ENCODE peak calls at places on chromosomes 1 and 21, in eight cellular contexts. One of them, this sample, is unnamed.

GRCh38 chr21:43718872-43719747 is at the start of gene PDXK:
- DNase-seq in aorta: peak
- DNase-seq in lung microvascular endothelial cell: peak
- DNase-seq in naive thymus-derived CD4-positive, alpha-beta T cell: peak
- DNase-seq in NCI-H2081: peak
- DNase-seq in T47D: peak
- DNase-seq in CD4-positive, alpha-beta T cell: peak
- DNase-seq in non-pigmented ciliary epithelial cell: no peak
- DNase-seq in this sample: peak

GRCh38 chr1:205917466-205918248 is 25.6 kb downstream of the SLC26A9 start:
- DNase-seq in CD4-positive, alpha-beta T cell: no peak
- DNase-seq in T47D: no peak
- DNase-seq in naive thymus-derived CD4-positive, alpha-beta T cell: no peak
- DNase-seq in aorta: no peak
- DNase-seq in lung microvascular endothelial cell: peak
- DNase-seq in non-pigmented ciliary epithelial cell: no peak
- DNase-seq in NCI-H2081: no peak
- DNase-seq in this sample: no peak

GRCh38 chr1:31936278-31936965 is 1.7 kb downstream of the PTP4A2 start:
- DNase-seq in NCI-H2081: no peak
- DNase-seq in lung microvascular endothelial cell: peak
- DNase-seq in non-pigmented ciliary epithelial cell: no peak
- DNase-seq in naive thymus-derived CD4-positive, alpha-beta T cell: no peak
- DNase-seq in T47D: no peak
- DNase-seq in CD4-positive, alpha-beta T cell: no peak
- DNase-seq in aorta: no peak
- DNase-seq in this sample: peak

GRCh38 chr1:36096500-36097412 is 8.1 kb downstream of the ADPRS start:
- DNase-seq in lung microvascular endothelial cell: peak
- DNase-seq in naive thymus-derived CD4-positive, alpha-beta T cell: no peak
- DNase-seq in NCI-H2081: no peak
- DNase-seq in non-pigmented ciliary epithelial cell: no peak
- DNase-seq in aorta: peak
- DNase-seq in CD4-positive, alpha-beta T cell: no peak
- DNase-seq in T47D: peak
- DNase-seq in this sample: peak

GRCh38 chr1:14486401-14487110 is 111.9 kb upstream of the KAZN start:
- DNase-seq in lung microvascular endothelial cell: no peak
- DNase-seq in naive thymus-derived CD4-positive, alpha-beta T cell: no peak
- DNase-seq in non-pigmented ciliary epithelial cell: peak
- DNase-seq in NCI-H2081: no peak
- DNase-seq in T47D: peak
- DNase-seq in CD4-positive, alpha-beta T cell: no peak
- DNase-seq in aorta: peak
- DNase-seq in this sample: no peak

GRCh38 chr1:27521336-27522147 is 31.6 kb upstream of the WASF2 start:
- DNase-seq in non-pigmented ciliary epithelial cell: no peak
- DNase-seq in NCI-H2081: peak
- DNase-seq in naive thymus-derived CD4-positive, alpha-beta T cell: peak
- DNase-seq in aorta: peak
- DNase-seq in lung microvascular endothelial cell: no peak
- DNase-seq in T47D: no peak
- DNase-seq in CD4-positive, alpha-beta T cell: peak
- DNase-seq in this sample: no peak

GRCh38 chr1:44221793-44222192 is 8.5 kb downstream of the DMAP1 start:
- DNase-seq in T47D: no peak
- DNase-seq in NCI-H2081: no peak
- DNase-seq in lung microvascular endothelial cell: no peak
- DNase-seq in CD4-positive, alpha-beta T cell: no peak
- DNase-seq in naive thymus-derived CD4-positive, alpha-beta T cell: no peak
- DNase-seq in non-pigmented ciliary epithelial cell: no peak
- DNase-seq in aorta: no peak
- DNase-seq in this sample: no peak

GRCh38 chr1:180425956-180426355 is 76.4 kb downstream of the ACBD6 start:
- DNase-seq in NCI-H2081: no peak
- DNase-seq in aorta: no peak
- DNase-seq in non-pigmented ciliary epithelial cell: no peak
- DNase-seq in T47D: no peak
- DNase-seq in naive thymus-derived CD4-positive, alpha-beta T cell: no peak
- DNase-seq in CD4-positive, alpha-beta T cell: no peak
- DNase-seq in lung microvascular endothelial cell: no peak
- DNase-seq in this sample: no peak

This sample was measured in OCI-M1.